ENCODE peak calls at places on chromosome 2, in eight cellular contexts. Q, Z, R, D, P, N, F and V are unnamed samples. For H3K4me1, the result is how much of the 10 kb centered on the place peaks cover.

GRCh38 chr2:52390651-52391050 is 1358.7 kb upstream of the NRXN1 start:
- DNase-seq in Q (no peak), D (no peak), N (no peak), F (no peak), R (no peak), Z (no peak), P (no peak), V (no peak)

GRCh38 chr2:96816836-96817702 is 1.0 kb downstream of the CNNM3 start:
- DNase-seq in Z (no peak), N (peak), F (peak), D (no peak), Q (peak), P (no peak), R (peak), V (no peak)

GRCh38 chr2:239263937-239264837 is 136.6 kb downstream of the HDAC4 start:
- DNase-seq in F (no peak), N (no peak), R (peak), D (peak), P (no peak), Q (peak), Z (peak), V (no peak)

GRCh38 chr2:64645014-64645418 is 8.7 kb downstream of the SERTAD2 start:
- DNase-seq in Z (no peak), D (no peak), Q (no peak), F (peak), R (peak), N (peak), P (no peak), V (peak)

GRCh38 chr2:60152226-60152833 is 401.1 kb downstream of the BCL11A start:
- DNase-seq in Q (no peak), Z (no peak), P (no peak), N (peak), D (no peak), R (no peak), F (peak), V (no peak)

GRCh38 chr2:195570329-195570728 is 86.7 kb upstream of the SLC39A10 start:
- DNase-seq in Z (no peak), Q (no peak), D (no peak), F (no peak), R (no peak), P (no peak), N (no peak), V (no peak)

GRCh38 chr2:71303849-71304248 is 27.7 kb upstream of the ZNF638 start:
- DNase-seq in R (no peak), D (no peak), N (no peak), Q (no peak), P (no peak), Z (no peak), F (no peak), V (no peak)

GRCh38 chr2:28233070-28233718 is 159.5 kb upstream of the FOSL2 start:
- DNase-seq in Q (no peak), P (no peak), N (no peak), Z (no peak), R (no peak), D (no peak), F (peak), V (peak)

GRCh38 chr2:43459455-43459854 is 136.4 kb downstream of the THADA start:
- DNase-seq in D (no peak), Z (no peak), R (no peak), N (no peak), Q (no peak), P (no peak), F (peak), V (no peak)
- H3K4me1 ChIP-seq in D (under half), Z (half or more), R (under half), N (under half), Q (half or more), P (half or more), F (half or more), V (half or more)

GRCh38 chr2:43180901-43181300 is 45.5 kb downstream of the ZFP36L2 start:
- DNase-seq in F (no peak), N (no peak), R (no peak), Z (no peak), P (no peak), Q (no peak), D (no peak), V (no peak)

GRCh38 chr2:43178602-43179542 is 47.5 kb downstream of the ZFP36L2 start:
- DNase-seq in R (peak), Z (peak), D (no peak), N (peak), P (peak), Q (peak), F (peak), V (peak)

GRCh38 chr2:43179947-43180346 is 46.5 kb downstream of the ZFP36L2 start:
- DNase-seq in D (no peak), F (no peak), P (no peak), Q (no peak), N (no peak), R (no peak), Z (no peak), V (no peak)

GRCh38 chr2:43176449-43176848 is 50.0 kb downstream of the ZFP36L2 start:
- DNase-seq in P (no peak), F (no peak), Z (no peak), Q (no peak), D (no peak), N (no peak), R (no peak), V (no peak)

DNA sequence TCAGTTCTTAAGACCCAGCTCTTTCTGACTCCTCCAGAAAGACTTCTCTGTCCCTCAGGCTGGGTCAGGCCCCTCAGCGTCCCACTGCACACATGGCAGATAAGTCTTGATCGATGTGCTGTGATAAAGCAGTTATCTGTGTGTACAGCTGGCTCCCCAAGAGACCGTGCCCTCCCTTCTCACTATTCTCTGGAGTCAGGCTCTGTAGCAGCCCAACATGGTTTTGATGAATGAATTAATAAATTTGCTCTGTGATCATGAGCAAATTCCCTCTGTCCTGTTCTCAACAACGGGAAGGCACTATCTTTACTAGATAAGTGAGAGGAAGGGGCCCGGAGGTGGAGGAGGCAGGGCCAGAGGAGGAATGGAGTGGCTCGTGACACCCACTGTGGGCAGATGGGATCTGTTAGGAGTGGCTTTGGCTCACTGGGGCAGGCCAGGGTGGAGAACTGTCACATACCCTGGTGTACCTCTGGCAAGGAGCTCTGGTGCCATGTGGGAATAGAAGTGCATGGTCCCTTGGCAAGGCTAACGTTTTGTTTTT is 48.3 kb downstream of the ZFP36L2 start:
- DNase-seq in Z (no peak), P (no peak), R (peak), D (no peak), F (no peak), N (peak), Q (no peak), V (no peak)
- H3K4me3 ChIP-seq in Z (no peak), P (no peak), R (no peak), D (peak), F (no peak), N (no peak), Q (no peak), V (no peak)

DNA sequence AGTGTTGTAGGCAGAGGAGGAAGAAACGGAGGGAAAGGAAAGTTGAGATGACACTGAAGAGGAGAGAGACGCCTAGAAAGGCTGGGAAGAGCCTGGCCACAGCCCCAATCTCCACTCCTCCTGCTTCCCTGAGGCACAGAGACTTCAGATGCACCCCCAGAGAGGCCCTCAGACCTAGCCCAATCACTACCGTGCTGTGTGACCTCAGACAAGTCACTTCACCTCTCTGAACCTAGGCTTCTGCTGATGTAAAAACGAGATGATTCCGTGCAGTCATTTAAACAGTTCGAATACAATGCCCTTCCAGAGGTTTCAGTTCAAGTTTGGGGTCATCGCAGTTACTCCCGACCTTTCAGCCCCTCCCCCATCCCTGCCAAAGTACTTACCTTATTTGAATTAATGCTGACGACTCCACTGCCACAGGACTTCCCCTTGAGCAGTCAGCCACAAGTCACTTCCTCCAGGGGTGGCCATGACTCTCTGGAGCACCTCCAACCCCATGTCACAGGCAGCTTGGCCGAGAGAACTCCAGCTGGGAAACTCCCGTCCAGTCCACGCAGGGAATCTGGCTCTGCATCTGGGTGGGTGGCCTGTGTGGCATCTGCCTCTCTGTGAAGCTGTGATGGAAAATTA is 105.2 kb upstream of the ID2 start:
- DNase-seq in R (peak), D (no peak), Q (peak), Z (no peak), P (no peak), F (no peak), N (no peak), V (no peak)
- H3K4me1 ChIP-seq in R (under half), D (under half), Q (under half), Z (under half), P (under half), F (under half), N (under half), V (under half)

GRCh38 chr2:53884883-53885282 is 25.1 kb upstream of the GPR75 start:
- DNase-seq in F (no peak), N (no peak), Q (no peak), Z (no peak), P (no peak), D (no peak), R (no peak), V (no peak)
- H3K4me3 ChIP-seq in F (no peak), N (no peak), Q (no peak), Z (no peak), P (no peak), D (no peak), R (no peak), V (no peak)

GRCh38 chr2:62306751-62307468 is 111.0 kb downstream of the B3GNT2 start:
- DNase-seq in Q (peak), Z (no peak), R (no peak), N (no peak), D (peak), F (no peak), P (no peak), V (no peak)

GRCh38 chr2:62309081-62309464 is 113.2 kb downstream of the B3GNT2 start:
- DNase-seq in N (no peak), D (no peak), R (no peak), F (no peak), Z (no peak), P (no peak), Q (no peak), V (no peak)

GRCh38 chr2:62309465-62310091 is 113.7 kb downstream of the B3GNT2 start:
- DNase-seq in R (no peak), D (no peak), P (no peak), F (no peak), Z (no peak), Q (no peak), N (no peak), V (no peak)

GRCh38 chr2:62305421-62306176 is 109.7 kb downstream of the B3GNT2 start:
- DNase-seq in Z (no peak), Q (no peak), R (no peak), D (no peak), N (no peak), P (no peak), F (no peak), V (no peak)

DNA sequence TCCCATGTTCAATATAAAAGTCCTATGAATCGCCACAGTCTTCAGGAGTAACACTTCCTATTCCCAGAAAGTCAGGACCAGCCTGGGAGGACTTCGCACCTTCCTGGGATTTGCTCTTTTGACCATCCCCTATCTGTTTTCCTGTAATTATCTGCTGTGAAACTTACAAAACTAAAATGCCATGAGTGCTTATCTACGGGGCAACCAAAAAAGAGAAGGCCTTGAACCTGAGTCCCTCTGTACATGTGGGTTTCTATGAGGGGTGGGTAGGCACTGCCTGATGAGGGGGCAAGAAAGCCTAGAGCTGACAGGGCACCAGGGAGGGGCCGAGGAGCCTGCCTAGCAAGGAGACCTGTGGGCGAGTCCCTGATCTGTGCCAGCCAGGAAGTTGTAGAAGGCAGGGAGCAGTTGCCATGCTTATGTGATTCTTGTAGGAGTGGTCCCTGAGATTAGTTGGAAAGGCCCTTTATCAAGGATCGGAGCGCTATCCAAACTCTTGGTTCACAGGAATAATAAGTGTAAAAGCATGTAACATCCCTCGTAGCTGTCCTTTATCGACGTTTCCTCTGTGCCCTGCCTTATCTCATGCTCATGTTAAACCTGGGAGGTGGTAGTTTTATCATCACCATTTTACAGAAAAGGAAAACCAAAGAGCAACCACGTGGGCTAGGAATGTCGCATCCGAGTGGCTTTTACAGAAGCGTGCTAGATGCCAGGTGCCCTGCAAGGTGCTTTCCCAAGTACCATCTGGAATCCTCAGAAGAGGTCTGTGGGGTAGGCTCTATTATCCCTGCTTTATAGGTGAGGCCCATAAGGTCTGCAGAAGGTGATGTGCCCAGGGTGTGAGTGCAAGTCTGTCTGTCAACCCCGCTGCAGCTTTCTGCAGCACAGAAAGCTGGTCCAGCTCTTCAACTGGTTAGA is 111.8 kb downstream of the B3GNT2 start:
- DNase-seq in F (no peak), R (no peak), P (no peak), Z (no peak), Q (peak), N (no peak), D (no peak), V (no peak)
- H3K4me1 ChIP-seq in F (under half), R (under half), P (under half), Z (under half), Q (under half), N (half or more), D (half or more), V (under half)

DNA sequence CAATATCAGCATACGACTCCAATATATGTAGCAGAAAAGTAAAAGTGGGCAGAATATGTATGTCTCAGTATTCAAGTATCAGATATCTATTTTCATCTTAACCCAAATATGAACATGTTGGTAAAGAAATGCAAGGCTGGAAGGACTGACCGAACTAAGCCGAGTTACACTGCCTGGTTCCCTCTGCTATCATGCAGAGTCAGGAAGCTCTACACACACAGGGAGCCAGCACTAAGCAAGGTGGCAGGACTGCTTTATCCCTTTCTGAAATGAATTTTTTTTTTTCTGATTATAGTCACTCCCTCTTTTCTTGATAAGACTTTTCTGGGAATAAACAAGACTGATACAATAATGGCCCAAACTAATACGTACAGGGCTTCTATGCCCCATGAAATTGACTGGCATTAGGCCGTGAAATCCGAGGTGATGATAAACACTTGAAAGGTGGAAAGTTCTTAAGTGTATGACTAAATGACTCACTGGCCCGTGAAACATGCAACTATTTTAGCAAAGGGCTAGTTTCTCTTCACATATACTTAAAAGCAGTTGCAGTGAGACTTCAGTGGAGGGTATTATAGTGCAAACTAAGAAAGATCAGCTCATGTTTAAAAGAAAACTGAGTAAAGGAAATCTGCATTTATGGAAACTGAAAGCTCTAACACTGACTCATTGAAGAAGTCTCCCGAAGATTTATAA is 14.9 kb downstream of the DPP4 start:
- DNase-seq in Z (no peak), D (no peak), N (no peak), F (no peak), P (no peak), R (no peak), Q (no peak), V (no peak)
- H3K4me3 ChIP-seq in Z (no peak), D (no peak), N (no peak), F (no peak), P (no peak), R (no peak), Q (no peak), V (no peak)

DNA sequence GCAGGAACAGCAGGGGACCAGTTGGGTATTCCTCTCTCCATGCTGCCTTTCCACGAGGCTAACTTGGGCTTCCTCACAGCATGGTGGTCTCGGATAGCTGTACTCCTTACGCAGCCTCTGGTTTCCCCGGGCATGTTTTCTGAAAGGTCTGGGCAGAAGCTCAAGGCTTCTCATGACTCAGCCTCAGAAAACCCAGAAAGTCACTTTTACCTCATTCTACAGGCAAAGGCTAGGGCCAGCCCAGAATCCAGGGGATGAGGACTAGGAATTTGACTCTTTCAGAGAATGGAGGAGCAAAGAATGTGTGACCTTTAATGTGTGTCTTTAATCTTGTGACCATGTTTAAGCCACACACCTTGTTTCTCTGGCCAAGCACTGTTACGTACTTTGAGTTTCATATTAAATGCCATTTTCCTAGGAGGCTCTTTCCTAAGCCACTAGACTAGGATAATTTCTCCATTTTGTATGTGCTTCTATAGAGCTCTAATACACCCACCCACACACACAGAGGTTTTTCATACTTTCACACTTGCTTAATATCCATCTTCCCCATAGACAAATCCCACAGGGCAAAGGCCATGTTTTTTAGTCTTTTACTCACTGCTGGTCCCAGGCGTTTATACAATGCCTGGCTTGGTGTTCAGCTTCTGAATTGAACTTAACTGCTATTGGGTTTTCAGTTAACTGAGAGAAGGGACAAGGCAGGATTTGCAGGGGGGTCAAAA is 77.3 kb downstream of the LONRF2 start:
- DNase-seq in Q (no peak), N (no peak), P (no peak), F (no peak), R (no peak), D (no peak), Z (no peak), V (no peak)
- H3K4me1 ChIP-seq in Q (under half), N (under half), P (under half), F (under half), R (under half), D (under half), Z (under half), V (under half)

DNA sequence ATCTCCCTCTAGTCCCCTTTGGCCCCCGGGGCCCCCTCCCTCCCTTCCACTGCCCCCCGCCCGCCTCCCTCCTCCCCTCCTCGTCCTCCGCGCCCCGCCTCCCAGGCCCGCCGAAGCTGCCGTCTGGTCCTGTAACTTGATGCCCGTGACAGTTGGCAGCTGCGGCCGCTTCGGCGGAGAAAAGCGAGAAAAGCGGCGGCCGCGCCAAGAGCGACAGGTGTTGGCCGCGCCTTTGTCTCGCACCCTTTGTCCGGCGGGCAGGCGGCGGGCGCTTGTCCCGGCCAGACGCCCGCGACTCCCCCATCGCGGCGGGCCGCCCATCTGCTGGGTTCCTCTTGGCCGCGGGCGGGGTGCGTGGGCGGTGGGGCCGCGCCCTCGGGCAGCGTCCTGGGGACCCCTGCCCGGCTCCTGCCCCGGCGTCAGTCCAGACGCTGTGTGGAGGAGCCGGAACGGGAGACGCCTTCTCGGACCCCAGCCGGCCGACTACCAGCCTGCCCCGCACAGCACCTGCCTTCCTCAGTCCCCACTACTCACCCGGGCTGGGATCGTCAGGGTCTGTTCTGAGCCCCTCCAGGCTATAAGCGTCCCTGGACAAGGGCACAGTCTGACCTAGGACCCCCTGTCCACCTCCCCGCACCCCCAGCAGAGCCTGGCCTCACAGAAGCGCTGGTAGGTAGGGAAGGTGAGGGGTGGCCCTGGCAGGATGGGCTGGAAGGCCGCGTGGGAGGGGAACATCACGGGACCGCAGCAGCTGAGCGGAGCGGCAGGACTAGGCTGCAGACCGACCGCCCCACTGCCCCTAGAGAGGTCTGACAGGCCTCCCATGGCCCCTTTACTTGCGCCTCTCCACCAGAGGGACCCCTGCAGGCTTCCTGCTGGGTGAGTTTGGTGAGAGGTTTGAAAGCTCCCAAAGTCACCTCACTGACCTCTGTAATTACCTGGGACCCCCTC is 1.2 kb upstream of the HES6 start:
- DNase-seq in R (peak), N (peak), P (no peak), D (no peak), F (no peak), Q (no peak), Z (peak), V (no peak)
- H3K4me3 ChIP-seq in R (peak), N (peak), P (peak), D (no peak), F (peak), Q (no peak), Z (peak), V (peak)